ENCODE peak calls at places on chromosomes 13 and 19, in eight cellular contexts. One of them, this sample, is unnamed.
A peak's percentile ranks its signal among the peaks of the same experiment; 100 is the strongest.

GRCh38 chr13:99356216-99357089 is 49.3 kb upstream of the GPR183 start:
- DNase-seq in body of pancreas: no peak
- DNase-seq in H54: peak; percentile 33
- DNase-seq in heart left ventricle: no peak
- DNase-seq in tibial nerve: peak; percentile 30
- DNase-seq in lower leg skin: peak; percentile 48
- DNase-seq in gastrocnemius medialis: no peak
- DNase-seq in transverse colon: peak; percentile 45
- DNase-seq in this sample: peak; percentile 74

GRCh38 chr19:46728693-46729339 is 11.9 kb upstream of the PRKD2 start:
- DNase-seq in body of pancreas: peak; percentile 73
- DNase-seq in H54: no peak
- DNase-seq in heart left ventricle: peak; percentile 75
- DNase-seq in tibial nerve: peak; percentile 58
- DNase-seq in lower leg skin: no peak
- DNase-seq in gastrocnemius medialis: no peak
- DNase-seq in transverse colon: peak; percentile 80
- DNase-seq in this sample: peak; percentile 89

GRCh38 chr19:32498641-32499200 is 82.3 kb upstream of the PDCD5 start:
- DNase-seq in body of pancreas: no peak
- DNase-seq in H54: no peak
- DNase-seq in heart left ventricle: no peak
- DNase-seq in tibial nerve: no peak
- DNase-seq in lower leg skin: no peak
- DNase-seq in gastrocnemius medialis: no peak
- DNase-seq in transverse colon: no peak
- DNase-seq in this sample: no peak

GRCh38 chr13:109227344-109227940 is 558.9 kb downstream of the IRS2 start:
- DNase-seq in body of pancreas: no peak
- DNase-seq in H54: no peak
- DNase-seq in heart left ventricle: no peak
- DNase-seq in tibial nerve: no peak
- DNase-seq in lower leg skin: no peak
- DNase-seq in gastrocnemius medialis: no peak
- DNase-seq in transverse colon: no peak
- DNase-seq in this sample: no peak

GRCh38 chr13:98284677-98285076 is 107.6 kb upstream of the RNF113B start:
- DNase-seq in body of pancreas: peak; percentile 32
- DNase-seq in H54: no peak
- DNase-seq in heart left ventricle: no peak
- DNase-seq in tibial nerve: no peak
- DNase-seq in lower leg skin: no peak
- DNase-seq in gastrocnemius medialis: no peak
- DNase-seq in transverse colon: no peak
- DNase-seq in this sample: no peak

GRCh38 chr13:22700488-22700887 is 480.3 kb upstream of the SGCG start:
- DNase-seq in body of pancreas: no peak
- DNase-seq in H54: no peak
- DNase-seq in heart left ventricle: no peak
- DNase-seq in tibial nerve: no peak
- DNase-seq in lower leg skin: no peak
- DNase-seq in gastrocnemius medialis: no peak
- DNase-seq in transverse colon: no peak
- DNase-seq in this sample: no peak

GRCh38 chr13:21934309-21934708 is 263.4 kb downstream of the FGF9 start:
- DNase-seq in body of pancreas: no peak
- DNase-seq in H54: no peak
- DNase-seq in heart left ventricle: no peak
- DNase-seq in tibial nerve: no peak
- DNase-seq in lower leg skin: no peak
- DNase-seq in gastrocnemius medialis: no peak
- DNase-seq in transverse colon: no peak
- DNase-seq in this sample: no peak

GRCh38 chr19:49853852-49854849 is 3.2 kb downstream of the PTOV1 start:
- DNase-seq in body of pancreas: no peak
- DNase-seq in H54: no peak
- DNase-seq in heart left ventricle: no peak
- DNase-seq in tibial nerve: no peak
- DNase-seq in lower leg skin: no peak
- DNase-seq in gastrocnemius medialis: no peak
- DNase-seq in transverse colon: no peak
- DNase-seq in this sample: no peak

GRCh38 chr19:17205237-17206140 is 9.7 kb upstream of the USE1 start:
- DNase-seq in body of pancreas: peak; percentile 81
- DNase-seq in H54: no peak
- DNase-seq in heart left ventricle: no peak
- DNase-seq in tibial nerve: no peak
- DNase-seq in lower leg skin: no peak
- DNase-seq in gastrocnemius medialis: peak; percentile 30
- DNase-seq in transverse colon: peak; percentile 82
- DNase-seq in this sample: peak; percentile 85

GRCh38 chr13:25874907-25875306 is 176.9 kb downstream of the SHISA2 start:
- DNase-seq in body of pancreas: no peak
- DNase-seq in H54: no peak
- DNase-seq in heart left ventricle: no peak
- DNase-seq in tibial nerve: no peak
- DNase-seq in lower leg skin: no peak
- DNase-seq in gastrocnemius medialis: no peak
- DNase-seq in transverse colon: peak; percentile 26
- DNase-seq in this sample: no peak

GRCh38 chr13:30464496-30465351 is 1.0 kb downstream of the HMGB1 start:
- DNase-seq in body of pancreas: peak; percentile 73
- DNase-seq in H54: no peak
- DNase-seq in heart left ventricle: peak; percentile 78
- DNase-seq in tibial nerve: peak; percentile 65
- DNase-seq in lower leg skin: peak; percentile 53
- DNase-seq in gastrocnemius medialis: peak; percentile 74
- DNase-seq in transverse colon: peak; percentile 78
- DNase-seq in this sample: peak; percentile 93
- TF ChIP-seq POLR2A in body of pancreas: peak; percentile 72
- TF ChIP-seq POLR2A in H54: peak; percentile 54
- TF ChIP-seq POLR2A in heart left ventricle: no peak
- TF ChIP-seq POLR2A in tibial nerve: peak; percentile 86
- TF ChIP-seq POLR2A in lower leg skin: no peak
- TF ChIP-seq POLR2A in gastrocnemius medialis: peak; percentile 69
- TF ChIP-seq POLR2A in transverse colon: no peak
- TF ChIP-seq POLR2A in this sample: peak; percentile 42

GRCh38 chr19:1848399-1849131 is at the start of gene REXO1:
- DNase-seq in body of pancreas: peak; percentile 97
- DNase-seq in H54: peak; percentile 93
- DNase-seq in heart left ventricle: peak; percentile 92
- DNase-seq in tibial nerve: peak; percentile 98
- DNase-seq in lower leg skin: peak; percentile 95
- DNase-seq in gastrocnemius medialis: peak; percentile 95
- DNase-seq in transverse colon: peak; percentile 98
- DNase-seq in this sample: peak; percentile 98
- TF ChIP-seq POLR2A in body of pancreas: peak; percentile 17
- TF ChIP-seq POLR2A in H54: peak; percentile 52
- TF ChIP-seq POLR2A in heart left ventricle: peak; percentile 59
- TF ChIP-seq POLR2A in tibial nerve: peak; percentile 61
- TF ChIP-seq POLR2A in lower leg skin: no peak
- TF ChIP-seq POLR2A in gastrocnemius medialis: peak; percentile 85
- TF ChIP-seq POLR2A in transverse colon: peak; percentile 48
- TF ChIP-seq POLR2A in this sample: peak; percentile 68

DNA sequence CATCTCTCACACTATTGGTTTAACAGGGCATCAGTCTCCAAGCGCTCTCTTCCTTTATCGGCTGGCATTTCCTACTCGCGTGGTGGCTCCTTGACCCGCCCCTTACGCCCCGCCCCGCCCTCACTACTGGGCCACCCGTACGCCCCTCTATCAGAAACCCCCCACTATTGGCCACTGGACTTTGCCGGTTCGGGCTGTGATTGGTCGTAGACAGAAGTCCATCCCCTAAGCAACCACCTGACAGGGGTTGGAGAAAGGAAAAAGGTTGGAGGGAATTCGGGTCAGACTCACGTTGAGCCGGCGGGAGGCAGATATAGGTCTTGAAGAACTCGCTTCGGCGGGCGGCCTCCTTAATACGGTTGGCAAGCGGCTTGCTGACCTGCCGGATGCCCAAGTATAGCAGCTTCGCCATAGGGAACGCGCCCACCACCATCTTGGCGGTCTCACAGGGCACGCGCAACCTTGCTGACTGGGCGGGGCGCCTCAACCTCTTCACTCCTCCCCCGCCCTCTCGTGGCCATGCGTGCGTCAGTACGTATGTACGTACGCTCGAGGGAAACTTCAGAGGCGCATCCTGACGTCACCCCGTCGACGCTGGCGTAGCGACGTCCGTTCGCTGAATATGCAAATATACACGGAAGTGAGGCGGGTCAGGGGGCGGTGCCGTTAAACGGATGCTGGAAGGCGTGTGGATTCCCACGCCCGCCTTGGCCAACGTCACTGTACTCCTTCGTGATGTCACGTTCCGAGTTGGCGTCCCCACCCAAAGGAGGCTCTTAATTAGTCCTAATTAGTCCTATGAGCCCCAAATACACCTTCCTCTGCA is at the start of gene OPA3:
- DNase-seq in body of pancreas: peak; percentile 100
- DNase-seq in H54: peak; percentile 78
- DNase-seq in heart left ventricle: peak; percentile 100
- DNase-seq in tibial nerve: peak; percentile 99
- DNase-seq in lower leg skin: peak; percentile 100
- DNase-seq in gastrocnemius medialis: peak; percentile 100
- DNase-seq in transverse colon: peak; percentile 100
- DNase-seq in this sample: peak; percentile 100
- TF ChIP-seq POLR2A in body of pancreas: peak; percentile 46
- TF ChIP-seq POLR2A in H54: peak; percentile 29
- TF ChIP-seq POLR2A in heart left ventricle: peak; percentile 71
- TF ChIP-seq POLR2A in tibial nerve: peak; percentile 70
- TF ChIP-seq POLR2A in lower leg skin: peak; percentile 70
- TF ChIP-seq POLR2A in gastrocnemius medialis: peak; percentile 71
- TF ChIP-seq POLR2A in transverse colon: peak; percentile 67
- TF ChIP-seq POLR2A in this sample: peak; percentile 86

DNA sequence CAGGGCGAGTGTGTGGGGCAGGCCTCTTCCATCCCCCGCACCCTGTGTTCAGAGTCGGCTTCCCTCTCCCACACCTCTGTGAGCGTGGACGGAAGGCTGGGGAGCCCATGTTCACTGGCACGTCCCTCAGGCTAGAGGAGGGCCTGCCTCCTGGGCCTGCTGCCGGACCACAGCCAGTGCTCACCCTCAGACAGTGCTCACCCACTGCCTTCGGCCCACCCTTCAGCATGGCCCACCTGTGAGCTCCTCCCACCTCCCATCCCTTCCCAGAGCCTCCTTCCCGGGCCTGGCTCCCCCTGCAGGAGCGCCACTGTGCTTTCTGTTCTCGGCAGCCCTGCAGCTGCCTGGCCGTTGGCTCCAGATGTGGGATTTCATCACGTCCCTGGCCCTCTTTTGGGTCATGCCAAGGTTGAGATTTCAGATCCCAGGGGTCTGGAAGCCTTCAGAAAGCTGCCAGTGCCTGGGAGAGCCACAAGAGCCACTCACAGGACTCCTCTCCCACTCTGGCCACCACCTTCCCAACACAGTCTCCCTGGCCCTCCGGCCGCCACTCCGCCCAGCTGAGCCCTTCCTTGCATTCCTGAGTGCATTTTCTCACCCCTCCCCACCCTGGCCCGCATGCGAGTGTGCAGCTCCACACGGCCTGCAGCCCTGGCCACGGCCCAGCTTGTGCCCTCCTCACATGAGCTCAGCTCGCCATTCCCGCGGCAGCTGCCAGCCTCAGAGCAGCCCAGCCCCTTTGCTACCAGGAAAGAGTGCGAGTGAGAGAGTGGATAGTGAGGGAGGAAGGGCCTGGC is 25.3 kb downstream of the CAPN12 start:
- DNase-seq in body of pancreas: peak; percentile 71
- DNase-seq in H54: no peak
- DNase-seq in heart left ventricle: peak; percentile 83
- DNase-seq in tibial nerve: no peak
- DNase-seq in lower leg skin: no peak
- DNase-seq in gastrocnemius medialis: peak; percentile 53
- DNase-seq in transverse colon: no peak
- DNase-seq in this sample: no peak
- TF ChIP-seq POLR2A in body of pancreas: no peak
- TF ChIP-seq POLR2A in H54: no peak
- TF ChIP-seq POLR2A in heart left ventricle: peak; percentile 11
- TF ChIP-seq POLR2A in tibial nerve: no peak
- TF ChIP-seq POLR2A in lower leg skin: no peak
- TF ChIP-seq POLR2A in gastrocnemius medialis: no peak
- TF ChIP-seq POLR2A in transverse colon: no peak
- TF ChIP-seq POLR2A in this sample: no peak

GRCh38 chr19:15422311-15423075 is 3.7 kb upstream of the AKAP8L start:
- DNase-seq in body of pancreas: no peak
- DNase-seq in H54: no peak
- DNase-seq in heart left ventricle: peak; percentile 16
- DNase-seq in tibial nerve: no peak
- DNase-seq in lower leg skin: no peak
- DNase-seq in gastrocnemius medialis: no peak
- DNase-seq in transverse colon: no peak
- DNase-seq in this sample: no peak

GRCh38 chr19:15425321-15425950 is 6.6 kb upstream of the AKAP8L start:
- DNase-seq in body of pancreas: no peak
- DNase-seq in H54: no peak
- DNase-seq in heart left ventricle: no peak
- DNase-seq in tibial nerve: no peak
- DNase-seq in lower leg skin: no peak
- DNase-seq in gastrocnemius medialis: no peak
- DNase-seq in transverse colon: no peak
- DNase-seq in this sample: no peak

GRCh38 chr19:15423130-15423529 is 4.3 kb upstream of the AKAP8L start:
- DNase-seq in body of pancreas: no peak
- DNase-seq in H54: no peak
- DNase-seq in heart left ventricle: peak; percentile 24
- DNase-seq in tibial nerve: no peak
- DNase-seq in lower leg skin: no peak
- DNase-seq in gastrocnemius medialis: no peak
- DNase-seq in transverse colon: no peak
- DNase-seq in this sample: no peak

GRCh38 chr19:15424692-15425272 is 6.0 kb upstream of the AKAP8L start:
- DNase-seq in body of pancreas: no peak
- DNase-seq in H54: no peak
- DNase-seq in heart left ventricle: peak; percentile 25
- DNase-seq in tibial nerve: no peak
- DNase-seq in lower leg skin: no peak
- DNase-seq in gastrocnemius medialis: no peak
- DNase-seq in transverse colon: no peak
- DNase-seq in this sample: no peak

DNA sequence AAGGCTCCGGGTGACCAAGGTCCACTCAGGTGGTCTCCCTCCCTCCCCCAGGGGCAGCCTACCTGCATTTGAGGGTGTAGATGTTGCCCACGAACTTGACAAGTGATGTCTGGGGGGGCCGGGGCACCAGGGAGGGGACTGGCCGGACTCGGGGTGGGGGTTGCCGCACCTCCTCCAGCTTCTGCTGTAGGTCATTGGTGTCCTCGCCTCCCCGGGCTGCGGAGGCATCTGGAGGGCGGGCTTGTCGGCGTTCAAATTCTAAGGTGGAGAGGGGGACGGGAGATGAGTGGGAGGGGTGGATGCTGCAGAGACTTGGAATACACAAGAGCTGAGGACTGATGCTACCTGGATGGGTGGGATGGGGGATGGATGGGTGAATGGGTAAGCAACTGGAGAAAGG is 5.3 kb upstream of the AKAP8L start:
- DNase-seq in body of pancreas: no peak
- DNase-seq in H54: no peak
- DNase-seq in heart left ventricle: peak; percentile 25
- DNase-seq in tibial nerve: no peak
- DNase-seq in lower leg skin: no peak
- DNase-seq in gastrocnemius medialis: no peak
- DNase-seq in transverse colon: no peak
- DNase-seq in this sample: no peak
- TF ChIP-seq POLR2A in body of pancreas: no peak
- TF ChIP-seq POLR2A in H54: no peak
- TF ChIP-seq POLR2A in heart left ventricle: no peak
- TF ChIP-seq POLR2A in tibial nerve: no peak
- TF ChIP-seq POLR2A in lower leg skin: no peak
- TF ChIP-seq POLR2A in gastrocnemius medialis: no peak
- TF ChIP-seq POLR2A in transverse colon: no peak
- TF ChIP-seq POLR2A in this sample: no peak